ENCODE peak calls at places on chromosomes 12 and 14, in four cellular contexts. One of them, this sample, is unnamed.

GRCh38 chr12:90836689-90837088 is 118.3 kb downstream of the CCER1 start:
- DNase-seq in HepG2: no peak
- DNase-seq in GM12878: no peak
- DNase-seq in K562: no peak
- DNase-seq in this sample: no peak

GRCh38 chr12:100375023-100375737 is 18.3 kb downstream of the SLC17A8 start:
- DNase-seq in HepG2: no peak
- DNase-seq in GM12878: no peak
- DNase-seq in K562: no peak
- DNase-seq in this sample: no peak

GRCh38 chr12:104682790-104683279 is 226.1 kb downstream of the CHST11 start:
- DNase-seq in HepG2: no peak
- DNase-seq in GM12878: peak
- DNase-seq in K562: no peak
- DNase-seq in this sample: peak

GRCh38 chr12:19431407-19432308 is 7.6 kb upstream of the AEBP2 start:
- DNase-seq in HepG2: no peak
- DNase-seq in GM12878: peak
- DNase-seq in K562: no peak
- DNase-seq in this sample: no peak

GRCh38 chr14:66082009-66082408 is 404.2 kb upstream of the CCDC196 start:
- DNase-seq in HepG2: no peak
- DNase-seq in GM12878: no peak
- DNase-seq in K562: no peak
- DNase-seq in this sample: no peak

GRCh38 chr12:9796916-9797315 is 30.4 kb upstream of the KLRF1 start:
- DNase-seq in HepG2: no peak
- DNase-seq in GM12878: no peak
- DNase-seq in K562: no peak
- DNase-seq in this sample: no peak

GRCh38 chr12:71945121-71945520 is 6.5 kb downstream of the TPH2 start:
- DNase-seq in HepG2: no peak
- DNase-seq in GM12878: no peak
- DNase-seq in K562: no peak
- DNase-seq in this sample: no peak

GRCh38 chr12:52285172-52285745 is 6.1 kb downstream of the KRT81 start:
- DNase-seq in HepG2: no peak
- DNase-seq in GM12878: no peak
- DNase-seq in K562: no peak
- DNase-seq in this sample: no peak

GRCh38 chr14:60171690-60172089 is 6.5 kb upstream of the DHRS7 start:
- DNase-seq in HepG2: no peak
- DNase-seq in GM12878: no peak
- DNase-seq in K562: no peak
- DNase-seq in this sample: no peak

GRCh38 chr14:103551338-103551762 is 11.1 kb downstream of the BAG5 start:
- DNase-seq in HepG2: no peak
- DNase-seq in GM12878: no peak
- DNase-seq in K562: no peak
- DNase-seq in this sample: no peak

GRCh38 chr12:111033281-111034147 is 113.1 kb upstream of the MYL2 start:
- DNase-seq in HepG2: no peak
- DNase-seq in GM12878: no peak
- DNase-seq in K562: no peak
- DNase-seq in this sample: no peak

GRCh38 chr14:70014696-70015095 is 135.5 kb downstream of the SMOC1 start:
- DNase-seq in HepG2: no peak
- DNase-seq in GM12878: no peak
- DNase-seq in K562: no peak
- DNase-seq in this sample: no peak

GRCh38 chr14:45699451-45699850 is 446.4 kb upstream of the MIS18BP1 start:
- DNase-seq in HepG2: no peak
- DNase-seq in GM12878: no peak
- DNase-seq in K562: no peak
- DNase-seq in this sample: no peak

GRCh38 chr12:3496964-3497363 is 6.0 kb downstream of the PRMT8 start:
- DNase-seq in HepG2: peak
- DNase-seq in GM12878: no peak
- DNase-seq in K562: no peak
- DNase-seq in this sample: no peak

GRCh38 chr14:100400115-100400514 is 77.0 kb downstream of the SLC25A47 start:
- DNase-seq in HepG2: no peak
- DNase-seq in GM12878: no peak
- DNase-seq in K562: no peak
- DNase-seq in this sample: no peak

GRCh38 chr12:18467636-18468520 is 206.6 kb downstream of the PIK3C2G start:
- DNase-seq in HepG2: no peak
- DNase-seq in GM12878: no peak
- DNase-seq in K562: no peak
- DNase-seq in this sample: no peak

GRCh38 chr12:60259241-60259640 is 663.4 kb downstream of the SLC16A7 start:
- DNase-seq in HepG2: no peak
- DNase-seq in GM12878: no peak
- DNase-seq in K562: no peak
- DNase-seq in this sample: no peak

GRCh38 chr14:32087173-32087861 is 10.2 kb downstream of the ARHGAP5 start:
- DNase-seq in HepG2: peak
- DNase-seq in GM12878: no peak
- DNase-seq in K562: peak
- DNase-seq in this sample: no peak

GRCh38 chr12:115417610-115418009 is 733.6 kb upstream of the TBX3 start:
- DNase-seq in HepG2: no peak
- DNase-seq in GM12878: no peak
- DNase-seq in K562: no peak
- DNase-seq in this sample: no peak

GRCh38 chr12:104201238-104202001 is 14.2 kb upstream of the TXNRD1 start:
- DNase-seq in HepG2: peak
- DNase-seq in GM12878: peak
- DNase-seq in K562: peak
- DNase-seq in this sample: no peak

GRCh38 chr12:89179245-89179644 is 173.1 kb downstream of the DUSP6 start:
- DNase-seq in HepG2: no peak
- DNase-seq in GM12878: no peak
- DNase-seq in K562: no peak
- DNase-seq in this sample: no peak

GRCh38 chr12:43988838-43989560 is 153.1 kb downstream of the TMEM117 start:
- DNase-seq in HepG2: no peak
- DNase-seq in GM12878: peak
- DNase-seq in K562: no peak
- DNase-seq in this sample: no peak

GRCh38 chr12:119036878-119037493 is 55.6 kb downstream of the SRRM4 start:
- DNase-seq in HepG2: peak
- DNase-seq in GM12878: no peak
- DNase-seq in K562: peak
- DNase-seq in this sample: no peak

GRCh38 chr12:42094277-42094676 is 50.4 kb downstream of the GXYLT1 start:
- DNase-seq in HepG2: no peak
- DNase-seq in GM12878: no peak
- DNase-seq in K562: peak
- DNase-seq in this sample: no peak

GRCh38 chr12:15534870-15535269 is 212.6 kb downstream of the PTPRO start:
- DNase-seq in HepG2: no peak
- DNase-seq in GM12878: no peak
- DNase-seq in K562: no peak
- DNase-seq in this sample: peak

GRCh38 chr12:57754411-57755193 is at the start of gene MARCHF9:
- DNase-seq in HepG2: no peak
- DNase-seq in GM12878: no peak
- DNase-seq in K562: peak
- DNase-seq in this sample: peak

GRCh38 chr12:124036117-124037109 is 63.4 kb downstream of the ZNF664 start:
- DNase-seq in HepG2: peak
- DNase-seq in GM12878: peak
- DNase-seq in K562: peak
- DNase-seq in this sample: no peak

GRCh38 chr14:55065411-55065810 is 14.0 kb downstream of the MAPK1IP1L start:
- DNase-seq in HepG2: no peak
- DNase-seq in GM12878: no peak
- DNase-seq in K562: no peak
- DNase-seq in this sample: no peak

GRCh38 chr12:57046392-57046791 is 3.5 kb downstream of the MYO1A start:
- DNase-seq in HepG2: no peak
- DNase-seq in GM12878: no peak
- DNase-seq in K562: no peak
- DNase-seq in this sample: peak

GRCh38 chr14:89388853-89389252 is 28.2 kb downstream of the FOXN3 start:
- DNase-seq in HepG2: no peak
- DNase-seq in GM12878: no peak
- DNase-seq in K562: no peak
- DNase-seq in this sample: no peak
- TF ChIP-seq CTCF in HepG2: no peak
- TF ChIP-seq CTCF in GM12878: no peak
- TF ChIP-seq CTCF in K562: no peak
- TF ChIP-seq CTCF in this sample: no peak

DNA sequence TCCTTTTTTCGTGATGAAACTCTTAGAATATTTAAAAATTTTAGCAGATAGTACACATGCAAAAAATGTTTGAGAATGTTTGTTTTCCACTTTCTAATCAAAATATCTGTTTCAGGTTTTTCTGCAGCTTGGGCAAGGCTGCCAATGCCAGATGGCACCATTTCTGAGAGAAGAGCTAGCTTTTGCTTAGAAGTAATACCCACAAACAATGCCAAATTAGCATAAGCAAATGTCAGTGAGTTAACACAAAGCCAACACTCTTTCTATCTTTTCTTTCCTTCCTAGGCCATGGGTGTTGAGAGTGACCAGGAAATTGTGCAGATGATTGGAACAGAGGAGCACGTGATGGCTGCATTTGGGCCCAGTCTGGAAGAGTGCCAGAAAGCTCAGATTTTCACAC is 35.2 kb downstream of the POLR3B start:
- DNase-seq in HepG2: no peak
- DNase-seq in GM12878: no peak
- DNase-seq in K562: no peak
- DNase-seq in this sample: no peak
- TF ChIP-seq GABPA in HepG2: no peak
- TF ChIP-seq GABPA in GM12878: no peak
- TF ChIP-seq GABPA in K562: no peak
- TF ChIP-seq GABPA in this sample: no peak

GRCh38 chr14:23034498-23035302 is at the start of gene PSMB5:
- DNase-seq in HepG2: peak
- DNase-seq in GM12878: peak
- DNase-seq in K562: peak
- DNase-seq in this sample: peak
- TF ChIP-seq CTCF in HepG2: peak
- TF ChIP-seq CTCF in GM12878: no peak
- TF ChIP-seq CTCF in K562: no peak
- TF ChIP-seq CTCF in this sample: no peak

GRCh38 chr12:121399391-121400331 is at the start of gene RNF34:
- DNase-seq in HepG2: peak
- DNase-seq in GM12878: peak
- DNase-seq in K562: peak
- DNase-seq in this sample: peak

GRCh38 chr12:121404734-121405133 is 4.8 kb downstream of the RNF34 start:
- DNase-seq in HepG2: peak
- DNase-seq in GM12878: no peak
- DNase-seq in K562: no peak
- DNase-seq in this sample: no peak

GRCh38 chr12:121403721-121404120 is 3.8 kb downstream of the RNF34 start:
- DNase-seq in HepG2: no peak
- DNase-seq in GM12878: no peak
- DNase-seq in K562: no peak
- DNase-seq in this sample: no peak

GRCh38 chr12:121397521-121397920 is 2.4 kb upstream of the RNF34 start:
- DNase-seq in HepG2: no peak
- DNase-seq in GM12878: no peak
- DNase-seq in K562: no peak
- DNase-seq in this sample: no peak

GRCh38 chr12:121400332-121401139 is 618 bp downstream of the RNF34 start:
- DNase-seq in HepG2: peak
- DNase-seq in GM12878: peak
- DNase-seq in K562: peak
- DNase-seq in this sample: peak
- TF ChIP-seq GABPA in HepG2: no peak
- TF ChIP-seq GABPA in GM12878: peak
- TF ChIP-seq GABPA in K562: no peak
- TF ChIP-seq GABPA in this sample: no peak

GRCh38 chr12:66103011-66103913 is 27.3 kb downstream of the LLPH start:
- DNase-seq in HepG2: no peak
- DNase-seq in GM12878: no peak
- DNase-seq in K562: peak
- DNase-seq in this sample: no peak
- TF ChIP-seq CTCF in HepG2: no peak
- TF ChIP-seq CTCF in GM12878: peak
- TF ChIP-seq CTCF in K562: peak
- TF ChIP-seq CTCF in this sample: no peak